ENCODE peak calls at places on chromosomes 7 and 10, in eight cellular contexts. W is MM.1S, P is DND-41, F is hepatocyte, B is brain microvascular endothelial cell, Y is uterus, A is cardiac muscle cell, T is colonic mucosa. V is an unnamed sample.

GRCh38 chr10:102418612-102419560 is at the start of gene PSD:
- DNase-seq in T (no peak), B (no peak), A (peak), W (no peak), F (no peak), Y (no peak), P (peak), V (no peak)

GRCh38 chr10:95331596-95332130 is 40.9 kb upstream of the PDLIM1 start:
- DNase-seq in T (no peak), B (no peak), A (no peak), Y (no peak), P (no peak), F (no peak), W (no peak), V (no peak)

GRCh38 chr10:69222157-69223027 is 2.3 kb downstream of the HKDC1 start:
- DNase-seq in F (peak), T (peak), B (peak), P (peak), A (peak), Y (no peak), W (peak), V (peak)

GRCh38 chr10:132255489-132256344 is 52.0 kb downstream of the STK32C start:
- DNase-seq in A (no peak), F (no peak), W (no peak), B (no peak), Y (no peak), T (no peak), P (no peak), V (no peak)

GRCh38 chr7:30308392-30308791 is 24.0 kb downstream of the ZNRF2 start:
- DNase-seq in W (peak), B (no peak), P (no peak), F (no peak), Y (no peak), T (no peak), A (no peak), V (peak)

GRCh38 chr10:112510384-112510783 is 63.4 kb downstream of the VTI1A start:
- DNase-seq in Y (no peak), A (no peak), B (no peak), F (no peak), P (no peak), T (no peak), W (no peak), V (no peak)

GRCh38 chr10:49831352-49832040 is 69.4 kb upstream of the OGDHL start:
- DNase-seq in W (no peak), Y (no peak), P (no peak), B (peak), F (no peak), A (no peak), T (no peak), V (no peak)

GRCh38 chr10:119700321-119700954 is 25.4 kb upstream of the INPP5F start:
- DNase-seq in Y (no peak), B (no peak), F (no peak), T (no peak), A (no peak), W (peak), P (no peak), V (peak)

GRCh38 chr10:50470798-50471582 is 152.8 kb downstream of the SGMS1 start:
- DNase-seq in P (no peak), W (no peak), Y (no peak), F (peak), T (peak), A (no peak), B (no peak), V (no peak)

GRCh38 chr7:151081170-151082101 is 827 bp upstream of the FASTK start:
- DNase-seq in W (no peak), T (peak), B (no peak), A (no peak), F (peak), P (no peak), Y (peak), V (no peak)

GRCh38 chr10:62779487-62780248 is 24.9 kb upstream of the ADO start:
- DNase-seq in B (peak), T (peak), Y (no peak), W (peak), P (peak), A (no peak), F (no peak), V (peak)

GRCh38 chr10:15879058-15879457 is 18.8 kb upstream of the MINDY3 start:
- DNase-seq in B (peak), A (peak), T (no peak), F (peak), W (peak), P (no peak), Y (no peak), V (peak)

GRCh38 chr7:151087247-151088018 is 1.2 kb downstream of the AGAP3 start:
- DNase-seq in W (peak), P (no peak), A (peak), B (no peak), F (peak), Y (peak), T (peak), V (peak)

GRCh38 chr7:131067220-131067619 is 260.5 kb upstream of the MKLN1 start:
- DNase-seq in T (no peak), Y (no peak), B (no peak), W (no peak), F (no peak), P (no peak), A (no peak), V (no peak)

GRCh38 chr7:76054129-76055120 is 6.5 kb downstream of the MDH2 start:
- DNase-seq in A (no peak), W (no peak), P (no peak), F (peak), B (peak), T (no peak), Y (no peak), V (peak)

GRCh38 chr10:69844698-69845097 is 43.0 kb downstream of the COL13A1 start:
- DNase-seq in T (no peak), W (no peak), Y (no peak), B (no peak), P (no peak), A (no peak), F (no peak), V (no peak)

GRCh38 chr10:20682782-20683181 is 214.3 kb downstream of the NEBL start:
- DNase-seq in B (no peak), T (no peak), Y (no peak), F (no peak), W (peak), A (no peak), P (no peak), V (no peak)

GRCh38 chr10:9137368-9137767 is 1082.9 kb downstream of the GATA3 start:
- DNase-seq in T (no peak), F (no peak), P (no peak), B (no peak), Y (no peak), W (no peak), A (no peak), V (no peak)

GRCh38 chr10:90245623-90246022 is 544.2 kb downstream of the KIF20B start:
- DNase-seq in Y (no peak), A (no peak), B (no peak), W (no peak), P (no peak), F (no peak), T (no peak), V (no peak)

GRCh38 chr7:21092923-21093702 is 306.4 kb upstream of the SP8 start:
- DNase-seq in F (no peak), Y (no peak), P (no peak), T (peak), B (no peak), W (no peak), A (no peak), V (no peak)

GRCh38 chr7:68245688-68246087 is 1249.1 kb downstream of the TYW1 start:
- DNase-seq in P (no peak), F (peak), A (peak), T (no peak), Y (no peak), W (no peak), B (no peak), V (no peak)

GRCh38 chr10:88827718-88828117 is 23.9 kb downstream of the ANKRD22 start:
- DNase-seq in F (no peak), A (no peak), W (no peak), P (no peak), B (no peak), Y (no peak), T (no peak), V (no peak)

GRCh38 chr10:72802291-72803118 is 91.0 kb upstream of the OIT3 start:
- DNase-seq in W (no peak), T (no peak), B (no peak), A (no peak), P (no peak), Y (no peak), F (no peak), V (peak)

GRCh38 chr7:136086712-136087111 is 109.6 kb upstream of the MTPN start:
- DNase-seq in Y (peak), B (peak), P (peak), T (no peak), A (peak), W (peak), F (peak), V (peak)

GRCh38 chr10:131841669-131842139 is 59.1 kb upstream of the PPP2R2D start:
- DNase-seq in A (no peak), P (no peak), F (no peak), B (no peak), W (no peak), Y (no peak), T (no peak), V (no peak)

GRCh38 chr7:12827219-12827821 is 139.9 kb downstream of the ARL4A start:
- DNase-seq in W (no peak), F (no peak), T (no peak), P (no peak), Y (no peak), A (no peak), B (peak), V (no peak)

GRCh38 chr7:26549281-26549943 is 257.8 kb downstream of the SNX10 start:
- DNase-seq in F (no peak), Y (peak), W (no peak), A (no peak), B (no peak), T (no peak), P (no peak), V (no peak)
- TF ChIP-seq CTCF in F (no peak), Y (no peak), W (no peak), A (no peak), B (no peak), T (no peak), P (no peak), V (no peak)

GRCh38 chr7:106071999-106072714 is 40.0 kb downstream of the SYPL1 start:
- DNase-seq in P (no peak), W (no peak), B (no peak), A (peak), T (peak), F (peak), Y (no peak), V (no peak)
- H3K4me3 ChIP-seq in P (peak), W (no peak), B (no peak), A (no peak), T (no peak), F (no peak), Y (no peak), V (no peak)

DNA sequence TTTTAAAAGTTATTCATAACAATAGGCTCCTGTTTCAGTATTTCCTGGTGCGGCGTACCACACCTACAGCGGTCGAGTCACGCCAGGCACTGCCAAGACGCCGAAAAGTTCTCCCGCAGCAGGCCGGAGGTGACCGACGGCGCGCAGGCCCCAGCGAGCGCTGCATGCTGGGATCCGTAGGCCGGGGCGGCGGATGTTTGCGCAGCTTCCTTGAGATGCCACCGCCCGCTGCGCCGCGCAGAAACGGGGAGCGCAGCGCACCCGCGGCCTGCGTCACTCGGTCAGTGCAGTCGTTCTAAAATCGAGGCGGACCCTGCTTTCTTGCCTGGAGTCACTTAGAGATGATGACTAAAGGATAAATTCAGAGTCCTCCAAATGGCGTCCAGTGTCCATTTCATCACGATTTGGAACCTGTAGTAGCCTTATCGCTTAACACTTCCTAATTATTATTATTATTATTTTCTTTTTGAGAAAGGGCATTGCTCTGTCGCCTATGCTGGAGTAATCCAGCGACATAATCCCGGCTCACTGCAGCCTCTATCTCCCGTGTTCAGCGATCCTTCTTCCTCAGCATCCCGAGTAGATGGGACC is 1.3 kb upstream of the KIF11 start:
- DNase-seq in F (peak), B (peak), W (peak), T (peak), P (peak), Y (peak), A (peak), V (peak)
- TF ChIP-seq CTCF in F (no peak), B (no peak), W (no peak), T (no peak), P (no peak), Y (no peak), A (no peak), V (no peak)

DNA sequence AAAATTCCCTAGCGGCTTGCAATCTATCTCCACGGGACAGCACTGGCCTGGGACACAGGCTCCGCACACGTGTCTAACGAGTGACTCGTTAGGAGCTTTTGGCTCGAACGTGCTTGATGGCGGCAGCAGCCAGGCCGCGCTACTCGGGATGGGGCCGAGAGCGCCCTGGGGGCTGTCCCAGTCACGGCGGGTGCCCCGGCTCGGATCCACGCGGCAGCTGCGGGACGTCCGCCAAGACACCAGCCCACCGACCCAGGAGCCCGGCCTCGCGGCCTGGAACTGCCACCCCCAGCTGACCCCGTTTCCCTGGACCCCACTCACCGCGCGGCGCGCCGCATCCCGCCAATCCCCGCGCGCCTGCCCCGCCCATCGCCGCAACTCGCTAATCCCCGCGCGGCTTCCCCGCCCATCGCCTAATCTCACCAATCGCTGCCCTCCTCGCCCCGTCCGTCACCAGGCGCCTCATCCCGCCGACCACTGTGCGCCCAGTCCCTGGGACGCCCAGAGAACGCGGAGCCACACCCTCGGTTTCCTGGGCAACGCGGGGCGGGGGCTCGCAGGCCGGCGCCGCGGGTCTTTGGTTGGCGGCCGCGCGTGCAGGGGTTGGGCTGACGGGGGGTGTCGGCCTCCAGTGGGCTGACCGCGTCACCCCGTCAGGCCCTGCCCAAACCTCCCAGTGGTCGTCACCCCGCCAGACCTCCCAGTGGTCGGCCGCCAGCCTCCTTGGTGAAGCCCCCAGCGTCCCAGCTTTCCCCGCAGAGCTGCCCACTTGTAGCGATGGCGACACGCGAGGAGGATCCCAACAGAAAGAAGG is at the start of gene POLD2:
- DNase-seq in B (peak), A (peak), W (peak), P (peak), Y (peak), F (peak), T (peak), V (peak)
- H3K4me3 ChIP-seq in B (peak), A (peak), W (peak), P (peak), Y (peak), F (peak), T (peak), V (peak)

GRCh38 chr7:66903360-66904062 is 17.5 kb upstream of the TMEM248 start:
- DNase-seq in W (no peak), Y (no peak), B (no peak), A (no peak), P (no peak), F (no peak), T (no peak), V (no peak)

GRCh38 chr7:66905689-66906088 is 15.3 kb upstream of the TMEM248 start:
- DNase-seq in F (no peak), P (no peak), Y (no peak), B (no peak), T (no peak), W (no peak), A (no peak), V (peak)

GRCh38 chr7:66902844-66903180 is 18.2 kb upstream of the TMEM248 start:
- DNase-seq in P (no peak), B (no peak), A (no peak), Y (no peak), F (no peak), W (no peak), T (no peak), V (no peak)

GRCh38 chr7:66905243-66905642 is 15.8 kb upstream of the TMEM248 start:
- DNase-seq in Y (no peak), B (no peak), A (no peak), T (no peak), W (no peak), P (no peak), F (no peak), V (no peak)

GRCh38 chr7:66904063-66904593 is 16.9 kb upstream of the TMEM248 start:
- DNase-seq in T (no peak), A (no peak), W (no peak), Y (no peak), P (no peak), B (no peak), F (no peak), V (no peak)
- TF ChIP-seq CTCF in T (no peak), A (no peak), W (no peak), Y (no peak), P (no peak), B (no peak), F (no peak), V (no peak)

DNA sequence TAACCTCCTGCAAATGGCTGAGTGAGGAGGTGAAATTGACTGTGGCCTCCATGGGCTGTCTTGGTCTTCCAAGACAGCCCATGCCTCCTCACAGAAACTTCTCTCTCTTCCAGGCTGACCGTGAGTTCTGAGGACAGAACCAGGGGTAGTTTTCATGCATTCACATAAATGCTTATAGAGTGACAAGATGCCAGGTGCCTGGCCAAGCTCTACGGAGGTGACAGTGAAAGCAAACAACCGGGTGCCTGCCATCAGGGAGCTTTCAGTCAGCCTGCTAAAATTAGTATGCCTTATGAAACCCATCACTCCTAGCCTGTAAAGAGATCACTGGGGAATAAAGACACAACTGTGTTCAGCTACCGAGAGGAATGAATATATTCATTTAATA is 919 bp upstream of the RHOBTB1 start:
- DNase-seq in B (no peak), W (no peak), A (no peak), F (no peak), Y (no peak), T (no peak), P (no peak), V (no peak)
- H3K4me3 ChIP-seq in B (peak), W (peak), A (peak), F (peak), Y (peak), T (peak), P (no peak), V (no peak)

GRCh38 chr10:75407716-75408511 is 6.3 kb upstream of the ZNF503 start:
- DNase-seq in Y (peak), B (no peak), P (no peak), A (peak), F (peak), W (no peak), T (peak), V (no peak)
- TF ChIP-seq CTCF in Y (peak), B (no peak), P (no peak), A (no peak), F (peak), W (no peak), T (no peak), V (no peak)

DNA sequence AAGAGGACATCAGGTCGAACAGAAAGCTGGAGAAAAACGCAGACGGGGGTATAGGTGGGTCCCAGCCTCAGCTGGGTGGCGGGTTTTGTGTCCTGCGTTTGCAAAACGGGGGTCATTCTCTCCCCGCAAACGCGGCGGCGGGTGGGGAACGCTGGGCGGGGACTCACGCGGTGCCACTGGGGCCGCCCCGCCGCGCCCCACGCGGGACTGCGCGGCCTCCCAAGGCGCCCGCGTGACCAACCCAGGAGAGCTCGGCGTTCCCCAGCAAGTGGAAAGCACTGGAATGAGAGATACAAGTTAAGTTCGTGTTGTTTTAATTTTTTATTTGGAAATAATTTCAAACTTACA is 851 bp upstream of the VIPR2 start:
- DNase-seq in B (no peak), P (no peak), F (no peak), A (no peak), T (no peak), Y (peak), W (no peak), V (no peak)
- H3K4me3 ChIP-seq in B (no peak), P (peak), F (peak), A (peak), T (peak), Y (peak), W (no peak), V (no peak)